ENCODE peak calls at places on chromosomes 2 and 18, in seven cellular contexts. One of them, this sample, is unnamed.

GRCh38 chr18:55551227-55551626 is 36.8 kb downstream of the TCF4 start:
- DNase-seq in stimulated activated naive CD8-positive, alpha-beta T cell treated with anti-CD3 and anti-CD28 coated beads, Interleukin-15, Interleukin-2, amounts not matched to agents 100 U/mL and 50 U/mL, for 24 hours: no peak
- DNase-seq in Panc1: no peak
- DNase-seq in upper lobe of right lung: no peak
- DNase-seq in hepatocyte: no peak
- DNase-seq in activated naive CD4-positive, alpha-beta T cell treated with anti-CD3 and anti-CD28 coated beads, Interleukin-2, amount 10 ng/mL, durations not matched to agents 7 days and 5 days: no peak
- DNase-seq in CD8-positive, alpha-beta T cell: no peak
- DNase-seq in this sample: no peak

GRCh38 chr18:995641-996040 is 91.0 kb downstream of the ADCYAP1 start:
- DNase-seq in stimulated activated naive CD8-positive, alpha-beta T cell treated with anti-CD3 and anti-CD28 coated beads, Interleukin-15, Interleukin-2, amounts not matched to agents 100 U/mL and 50 U/mL, for 24 hours: no peak
- DNase-seq in Panc1: no peak
- DNase-seq in upper lobe of right lung: no peak
- DNase-seq in hepatocyte: no peak
- DNase-seq in activated naive CD4-positive, alpha-beta T cell treated with anti-CD3 and anti-CD28 coated beads, Interleukin-2, amount 10 ng/mL, durations not matched to agents 7 days and 5 days: no peak
- DNase-seq in CD8-positive, alpha-beta T cell: no peak
- DNase-seq in this sample: no peak

GRCh38 chr2:134669731-134670669 is 48.8 kb downstream of the TMEM163 start:
- DNase-seq in stimulated activated naive CD8-positive, alpha-beta T cell treated with anti-CD3 and anti-CD28 coated beads, Interleukin-15, Interleukin-2, amounts not matched to agents 100 U/mL and 50 U/mL, for 24 hours: peak; percentile 46
- DNase-seq in Panc1: no peak
- DNase-seq in upper lobe of right lung: peak; percentile 89
- DNase-seq in hepatocyte: no peak
- DNase-seq in activated naive CD4-positive, alpha-beta T cell treated with anti-CD3 and anti-CD28 coated beads, Interleukin-2, amount 10 ng/mL, durations not matched to agents 7 days and 5 days: peak; percentile 79
- DNase-seq in CD8-positive, alpha-beta T cell: peak; percentile 50
- DNase-seq in this sample: no peak

GRCh38 chr2:101540518-101540917 is 65.6 kb upstream of the RFX8 start:
- DNase-seq in stimulated activated naive CD8-positive, alpha-beta T cell treated with anti-CD3 and anti-CD28 coated beads, Interleukin-15, Interleukin-2, amounts not matched to agents 100 U/mL and 50 U/mL, for 24 hours: no peak
- DNase-seq in Panc1: no peak
- DNase-seq in upper lobe of right lung: no peak
- DNase-seq in hepatocyte: no peak
- DNase-seq in activated naive CD4-positive, alpha-beta T cell treated with anti-CD3 and anti-CD28 coated beads, Interleukin-2, amount 10 ng/mL, durations not matched to agents 7 days and 5 days: no peak
- DNase-seq in CD8-positive, alpha-beta T cell: no peak
- DNase-seq in this sample: no peak

GRCh38 chr2:171410624-171411023 is 23.2 kb downstream of the METTL8 start:
- DNase-seq in stimulated activated naive CD8-positive, alpha-beta T cell treated with anti-CD3 and anti-CD28 coated beads, Interleukin-15, Interleukin-2, amounts not matched to agents 100 U/mL and 50 U/mL, for 24 hours: no peak
- DNase-seq in Panc1: no peak
- DNase-seq in upper lobe of right lung: no peak
- DNase-seq in hepatocyte: no peak
- DNase-seq in activated naive CD4-positive, alpha-beta T cell treated with anti-CD3 and anti-CD28 coated beads, Interleukin-2, amount 10 ng/mL, durations not matched to agents 7 days and 5 days: no peak
- DNase-seq in CD8-positive, alpha-beta T cell: no peak
- DNase-seq in this sample: no peak

GRCh38 chr2:9160732-9161131 is 45.9 kb upstream of the ASAP2 start:
- DNase-seq in stimulated activated naive CD8-positive, alpha-beta T cell treated with anti-CD3 and anti-CD28 coated beads, Interleukin-15, Interleukin-2, amounts not matched to agents 100 U/mL and 50 U/mL, for 24 hours: no peak
- DNase-seq in Panc1: no peak
- DNase-seq in upper lobe of right lung: no peak
- DNase-seq in hepatocyte: no peak
- DNase-seq in activated naive CD4-positive, alpha-beta T cell treated with anti-CD3 and anti-CD28 coated beads, Interleukin-2, amount 10 ng/mL, durations not matched to agents 7 days and 5 days: no peak
- DNase-seq in CD8-positive, alpha-beta T cell: no peak
- DNase-seq in this sample: no peak

GRCh38 chr2:3267549-3267867 is 110.1 kb downstream of the EIPR1 start:
- DNase-seq in stimulated activated naive CD8-positive, alpha-beta T cell treated with anti-CD3 and anti-CD28 coated beads, Interleukin-15, Interleukin-2, amounts not matched to agents 100 U/mL and 50 U/mL, for 24 hours: no peak
- DNase-seq in Panc1: no peak
- DNase-seq in upper lobe of right lung: no peak
- DNase-seq in hepatocyte: no peak
- DNase-seq in activated naive CD4-positive, alpha-beta T cell treated with anti-CD3 and anti-CD28 coated beads, Interleukin-2, amount 10 ng/mL, durations not matched to agents 7 days and 5 days: no peak
- DNase-seq in CD8-positive, alpha-beta T cell: no peak
- DNase-seq in this sample: no peak

GRCh38 chr2:175742367-175742766 is 259.7 kb downstream of the LNPK start:
- DNase-seq in stimulated activated naive CD8-positive, alpha-beta T cell treated with anti-CD3 and anti-CD28 coated beads, Interleukin-15, Interleukin-2, amounts not matched to agents 100 U/mL and 50 U/mL, for 24 hours: no peak
- DNase-seq in Panc1: no peak
- DNase-seq in upper lobe of right lung: no peak
- DNase-seq in hepatocyte: no peak
- DNase-seq in activated naive CD4-positive, alpha-beta T cell treated with anti-CD3 and anti-CD28 coated beads, Interleukin-2, amount 10 ng/mL, durations not matched to agents 7 days and 5 days: no peak
- DNase-seq in CD8-positive, alpha-beta T cell: no peak
- DNase-seq in this sample: no peak

GRCh38 chr2:184611221-184612085 is 13.1 kb downstream of the ZNF804A start:
- DNase-seq in stimulated activated naive CD8-positive, alpha-beta T cell treated with anti-CD3 and anti-CD28 coated beads, Interleukin-15, Interleukin-2, amounts not matched to agents 100 U/mL and 50 U/mL, for 24 hours: no peak
- DNase-seq in Panc1: no peak
- DNase-seq in upper lobe of right lung: no peak
- DNase-seq in hepatocyte: peak; percentile 29
- DNase-seq in activated naive CD4-positive, alpha-beta T cell treated with anti-CD3 and anti-CD28 coated beads, Interleukin-2, amount 10 ng/mL, durations not matched to agents 7 days and 5 days: no peak
- DNase-seq in CD8-positive, alpha-beta T cell: no peak
- DNase-seq in this sample: no peak

GRCh38 chr2:231057590-231057989 is 923 bp downstream of the PSMD1 start:
- DNase-seq in stimulated activated naive CD8-positive, alpha-beta T cell treated with anti-CD3 and anti-CD28 coated beads, Interleukin-15, Interleukin-2, amounts not matched to agents 100 U/mL and 50 U/mL, for 24 hours: no peak
- DNase-seq in Panc1: no peak
- DNase-seq in upper lobe of right lung: no peak
- DNase-seq in hepatocyte: no peak
- DNase-seq in activated naive CD4-positive, alpha-beta T cell treated with anti-CD3 and anti-CD28 coated beads, Interleukin-2, amount 10 ng/mL, durations not matched to agents 7 days and 5 days: no peak
- DNase-seq in CD8-positive, alpha-beta T cell: no peak
- DNase-seq in this sample: no peak

GRCh38 chr18:4276983-4277585 is 178.0 kb downstream of the DLGAP1 start:
- DNase-seq in stimulated activated naive CD8-positive, alpha-beta T cell treated with anti-CD3 and anti-CD28 coated beads, Interleukin-15, Interleukin-2, amounts not matched to agents 100 U/mL and 50 U/mL, for 24 hours: no peak
- DNase-seq in Panc1: no peak
- DNase-seq in upper lobe of right lung: no peak
- DNase-seq in hepatocyte: no peak
- DNase-seq in activated naive CD4-positive, alpha-beta T cell treated with anti-CD3 and anti-CD28 coated beads, Interleukin-2, amount 10 ng/mL, durations not matched to agents 7 days and 5 days: no peak
- DNase-seq in CD8-positive, alpha-beta T cell: no peak
- DNase-seq in this sample: no peak

GRCh38 chr2:69298862-69299261 is 88.2 kb downstream of the GFPT1 start:
- DNase-seq in stimulated activated naive CD8-positive, alpha-beta T cell treated with anti-CD3 and anti-CD28 coated beads, Interleukin-15, Interleukin-2, amounts not matched to agents 100 U/mL and 50 U/mL, for 24 hours: no peak
- DNase-seq in Panc1: no peak
- DNase-seq in upper lobe of right lung: no peak
- DNase-seq in hepatocyte: peak; percentile 38
- DNase-seq in activated naive CD4-positive, alpha-beta T cell treated with anti-CD3 and anti-CD28 coated beads, Interleukin-2, amount 10 ng/mL, durations not matched to agents 7 days and 5 days: no peak
- DNase-seq in CD8-positive, alpha-beta T cell: no peak
- DNase-seq in this sample: no peak

GRCh38 chr2:26088038-26088643 is 54.3 kb downstream of the RAB10 start:
- DNase-seq in stimulated activated naive CD8-positive, alpha-beta T cell treated with anti-CD3 and anti-CD28 coated beads, Interleukin-15, Interleukin-2, amounts not matched to agents 100 U/mL and 50 U/mL, for 24 hours: no peak
- DNase-seq in Panc1: no peak
- DNase-seq in upper lobe of right lung: no peak
- DNase-seq in hepatocyte: peak; percentile 28
- DNase-seq in activated naive CD4-positive, alpha-beta T cell treated with anti-CD3 and anti-CD28 coated beads, Interleukin-2, amount 10 ng/mL, durations not matched to agents 7 days and 5 days: peak; percentile 29
- DNase-seq in CD8-positive, alpha-beta T cell: no peak
- DNase-seq in this sample: peak; percentile 10

GRCh38 chr2:177753682-177754475 is 318.7 kb downstream of the PDE11A start:
- DNase-seq in stimulated activated naive CD8-positive, alpha-beta T cell treated with anti-CD3 and anti-CD28 coated beads, Interleukin-15, Interleukin-2, amounts not matched to agents 100 U/mL and 50 U/mL, for 24 hours: peak; percentile 4
- DNase-seq in Panc1: no peak
- DNase-seq in upper lobe of right lung: no peak
- DNase-seq in hepatocyte: peak; percentile 71
- DNase-seq in activated naive CD4-positive, alpha-beta T cell treated with anti-CD3 and anti-CD28 coated beads, Interleukin-2, amount 10 ng/mL, durations not matched to agents 7 days and 5 days: no peak
- DNase-seq in CD8-positive, alpha-beta T cell: no peak
- DNase-seq in this sample: peak; percentile 28

GRCh38 chr2:120205901-120206581 is 17.2 kb downstream of the TMEM185B start:
- DNase-seq in stimulated activated naive CD8-positive, alpha-beta T cell treated with anti-CD3 and anti-CD28 coated beads, Interleukin-15, Interleukin-2, amounts not matched to agents 100 U/mL and 50 U/mL, for 24 hours: peak; percentile 76
- DNase-seq in Panc1: no peak
- DNase-seq in upper lobe of right lung: no peak
- DNase-seq in hepatocyte: peak; percentile 69
- DNase-seq in activated naive CD4-positive, alpha-beta T cell treated with anti-CD3 and anti-CD28 coated beads, Interleukin-2, amount 10 ng/mL, durations not matched to agents 7 days and 5 days: peak; percentile 55
- DNase-seq in CD8-positive, alpha-beta T cell: no peak
- DNase-seq in this sample: peak; percentile 78

GRCh38 chr2:145228506-145228905 is 708.6 kb upstream of the ZEB2 start:
- DNase-seq in stimulated activated naive CD8-positive, alpha-beta T cell treated with anti-CD3 and anti-CD28 coated beads, Interleukin-15, Interleukin-2, amounts not matched to agents 100 U/mL and 50 U/mL, for 24 hours: no peak
- DNase-seq in Panc1: no peak
- DNase-seq in upper lobe of right lung: no peak
- DNase-seq in hepatocyte: no peak
- DNase-seq in activated naive CD4-positive, alpha-beta T cell treated with anti-CD3 and anti-CD28 coated beads, Interleukin-2, amount 10 ng/mL, durations not matched to agents 7 days and 5 days: no peak
- DNase-seq in CD8-positive, alpha-beta T cell: no peak
- DNase-seq in this sample: no peak

GRCh38 chr18:57780318-57781127 is 22.6 kb downstream of the ATP8B1 start:
- DNase-seq in stimulated activated naive CD8-positive, alpha-beta T cell treated with anti-CD3 and anti-CD28 coated beads, Interleukin-15, Interleukin-2, amounts not matched to agents 100 U/mL and 50 U/mL, for 24 hours: no peak
- DNase-seq in Panc1: no peak
- DNase-seq in upper lobe of right lung: no peak
- DNase-seq in hepatocyte: no peak
- DNase-seq in activated naive CD4-positive, alpha-beta T cell treated with anti-CD3 and anti-CD28 coated beads, Interleukin-2, amount 10 ng/mL, durations not matched to agents 7 days and 5 days: no peak
- DNase-seq in CD8-positive, alpha-beta T cell: no peak
- DNase-seq in this sample: no peak

GRCh38 chr2:73985318-73986084 is 791 bp downstream of the TET3 start:
- DNase-seq in stimulated activated naive CD8-positive, alpha-beta T cell treated with anti-CD3 and anti-CD28 coated beads, Interleukin-15, Interleukin-2, amounts not matched to agents 100 U/mL and 50 U/mL, for 24 hours: peak; percentile 83
- DNase-seq in Panc1: no peak
- DNase-seq in upper lobe of right lung: peak; percentile 75
- DNase-seq in hepatocyte: peak; percentile 76
- DNase-seq in activated naive CD4-positive, alpha-beta T cell treated with anti-CD3 and anti-CD28 coated beads, Interleukin-2, amount 10 ng/mL, durations not matched to agents 7 days and 5 days: peak; percentile 54
- DNase-seq in CD8-positive, alpha-beta T cell: no peak
- DNase-seq in this sample: peak; percentile 53

GRCh38 chr2:165758276-165758675 is 35.8 kb downstream of the GALNT3 start:
- DNase-seq in stimulated activated naive CD8-positive, alpha-beta T cell treated with anti-CD3 and anti-CD28 coated beads, Interleukin-15, Interleukin-2, amounts not matched to agents 100 U/mL and 50 U/mL, for 24 hours: no peak
- DNase-seq in Panc1: no peak
- DNase-seq in upper lobe of right lung: no peak
- DNase-seq in hepatocyte: no peak
- DNase-seq in activated naive CD4-positive, alpha-beta T cell treated with anti-CD3 and anti-CD28 coated beads, Interleukin-2, amount 10 ng/mL, durations not matched to agents 7 days and 5 days: no peak
- DNase-seq in CD8-positive, alpha-beta T cell: no peak
- DNase-seq in this sample: no peak

GRCh38 chr2:237154050-237154638 is 68.5 kb downstream of the COPS8 start:
- DNase-seq in stimulated activated naive CD8-positive, alpha-beta T cell treated with anti-CD3 and anti-CD28 coated beads, Interleukin-15, Interleukin-2, amounts not matched to agents 100 U/mL and 50 U/mL, for 24 hours: peak; percentile 65
- DNase-seq in Panc1: no peak
- DNase-seq in upper lobe of right lung: no peak
- DNase-seq in hepatocyte: peak; percentile 53
- DNase-seq in activated naive CD4-positive, alpha-beta T cell treated with anti-CD3 and anti-CD28 coated beads, Interleukin-2, amount 10 ng/mL, durations not matched to agents 7 days and 5 days: peak; percentile 65
- DNase-seq in CD8-positive, alpha-beta T cell: no peak
- DNase-seq in this sample: peak; percentile 39

GRCh38 chr18:68564348-68564747 is 150.6 kb downstream of the TMX3 start:
- DNase-seq in stimulated activated naive CD8-positive, alpha-beta T cell treated with anti-CD3 and anti-CD28 coated beads, Interleukin-15, Interleukin-2, amounts not matched to agents 100 U/mL and 50 U/mL, for 24 hours: no peak
- DNase-seq in Panc1: no peak
- DNase-seq in upper lobe of right lung: no peak
- DNase-seq in hepatocyte: no peak
- DNase-seq in activated naive CD4-positive, alpha-beta T cell treated with anti-CD3 and anti-CD28 coated beads, Interleukin-2, amount 10 ng/mL, durations not matched to agents 7 days and 5 days: no peak
- DNase-seq in CD8-positive, alpha-beta T cell: no peak
- DNase-seq in this sample: no peak

This sample was measured in endothelial cell.